ENCODE peak calls at places on chromosomes 16 and 17, in five cellular contexts. U, S, Q, Z and T are unnamed samples.

GRCh38 chr17:67377727-67378443 is 804 bp downstream of the PITPNC1 start:
- DNase-seq in U (no peak), Q (peak), Z (peak), S (no peak), T (no peak)

GRCh38 chr17:65593870-65594584 is 32.6 kb upstream of the AXIN2 start:
- DNase-seq in Z (no peak), U (no peak), S (peak), Q (no peak), T (no peak)

GRCh38 chr16:89312194-89312593 is 94.7 kb downstream of the ZNF778 start:
- DNase-seq in S (no peak), Q (peak), Z (peak), U (no peak), T (no peak)

GRCh38 chr16:82059983-82060421 is 24.9 kb downstream of the HSD17B2 start:
- DNase-seq in Z (no peak), Q (no peak), U (no peak), S (no peak), T (no peak)

GRCh38 chr16:55418586-55418985 is 60.4 kb upstream of the MMP2 start:
- DNase-seq in S (peak), Q (no peak), U (no peak), Z (no peak), T (no peak)

GRCh38 chr17:50866261-50866949 is at the start of gene TOB1:
- DNase-seq in S (peak), Z (peak), Q (peak), U (peak), T (peak)

GRCh38 chr17:21248495-21248894 is 4.7 kb downstream of the NATD1 start:
- DNase-seq in Q (no peak), Z (no peak), S (no peak), U (no peak), T (no peak)

GRCh38 chr17:58313815-58314705 is 14.5 kb downstream of the TSPOAP1 start:
- DNase-seq in Z (no peak), U (no peak), S (no peak), Q (no peak), T (no peak)

GRCh38 chr16:6926341-6926740 is 406.3 kb upstream of the RBFOX1 start:
- DNase-seq in U (no peak), S (no peak), Q (no peak), Z (no peak), T (no peak)

GRCh38 chr17:43909537-43910231 is 2.3 kb upstream of the MPP2 start:
- DNase-seq in S (no peak), Q (no peak), Z (no peak), U (no peak), T (no peak)

GRCh38 chr17:29595943-29596774 is 3.2 kb downstream of the ANKRD13B start:
- DNase-seq in S (no peak), Z (no peak), U (no peak), Q (no peak), T (no peak)

GRCh38 chr16:1001096-1001495 is 19.5 kb downstream of the SOX8 start:
- DNase-seq in S (no peak), Z (no peak), Q (no peak), U (no peak), T (no peak)

GRCh38 chr17:2850991-2851390 is 54.8 kb downstream of the RAP1GAP2 start:
- DNase-seq in Z (no peak), Q (no peak), S (no peak), U (peak), T (no peak)

GRCh38 chr16:57023541-57024249 is 34.3 kb downstream of the NLRC5 start:
- DNase-seq in U (no peak), S (no peak), Z (no peak), Q (no peak), T (no peak)

GRCh38 chr17:37802712-37803416 is 58.0 kb upstream of the HNF1B start:
- DNase-seq in S (peak), Q (no peak), U (peak), Z (no peak), T (no peak)

GRCh38 chr17:27669136-27669535 is 38.1 kb downstream of the LGALS9 start:
- DNase-seq in S (no peak), U (no peak), Z (peak), Q (no peak), T (no peak)

GRCh38 chr16:84514874-84515835 is 10.7 kb upstream of the MEAK7 start:
- DNase-seq in U (no peak), Z (peak), S (no peak), Q (no peak), T (no peak)

GRCh38 chr17:75525806-75526554 is 483 bp downstream of the LLGL2 start:
- DNase-seq in U (no peak), Z (peak), S (no peak), Q (no peak), T (no peak)

GRCh38 chr17:75524971-75525805 is at the start of gene LLGL2:
- DNase-seq in Q (peak), U (no peak), Z (peak), S (no peak), T (no peak)

GRCh38 chr17:75523647-75524046 is 1.9 kb upstream of the LLGL2 start:
- DNase-seq in Z (no peak), S (no peak), Q (no peak), U (no peak), T (no peak)

GRCh38 chr17:75521951-75522727 is 3.4 kb upstream of the LLGL2 start:
- DNase-seq in Q (no peak), S (no peak), Z (no peak), U (peak), T (no peak)

DNA sequence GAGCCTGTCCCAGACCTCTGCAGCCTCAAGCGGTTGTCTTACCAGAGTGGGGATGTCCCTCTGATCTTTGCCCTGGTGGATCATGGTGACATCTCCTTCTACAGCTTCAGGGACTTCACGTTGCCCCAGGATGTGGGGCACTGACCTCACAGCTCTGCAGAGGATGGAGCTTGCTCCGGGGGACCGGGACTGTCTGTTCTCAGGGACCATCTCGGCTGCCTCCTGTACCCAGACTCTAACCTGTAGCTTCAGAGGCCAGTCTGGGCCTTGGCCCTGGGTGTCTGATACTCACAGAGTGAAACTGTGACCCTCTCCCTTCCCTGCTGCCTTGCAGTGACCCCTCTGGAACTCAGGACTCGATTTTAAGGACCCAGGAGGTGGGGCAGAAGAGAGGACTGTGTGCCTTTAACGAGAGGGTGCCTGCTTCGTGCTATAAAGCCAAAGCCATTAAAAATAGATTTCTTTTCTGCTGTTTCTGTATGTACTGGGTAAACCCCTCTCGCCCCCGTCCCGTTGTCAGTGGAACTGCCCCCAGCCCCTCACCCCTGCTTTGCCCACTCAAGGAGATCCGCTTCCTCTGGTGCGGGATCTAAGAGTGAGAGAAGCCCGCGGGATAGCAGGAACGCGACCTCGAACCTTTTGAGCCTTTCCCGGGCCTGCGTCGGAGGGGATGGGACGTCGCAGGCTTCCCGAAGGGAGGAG is 1.1 kb upstream of the LLGL2 start:
- DNase-seq in Q (no peak), S (no peak), U (no peak), Z (no peak), T (no peak)
- H3K4me3 ChIP-seq in Q (peak), S (peak), U (no peak), Z (peak), T (no peak)

GRCh38 chr17:55175788-55176425 is 88.9 kb upstream of the HLF start:
- DNase-seq in Z (no peak), S (no peak), U (no peak), Q (no peak), T (no peak)

GRCh38 chr17:55174133-55174532 is 90.6 kb upstream of the HLF start:
- DNase-seq in Z (no peak), U (no peak), Q (no peak), S (no peak), T (no peak)

GRCh38 chr17:55168970-55169687 is 95.6 kb upstream of the HLF start:
- DNase-seq in Z (no peak), Q (no peak), U (no peak), S (no peak), T (no peak)

GRCh38 chr17:55171634-55172328 is 93.0 kb upstream of the HLF start:
- DNase-seq in U (no peak), Q (no peak), Z (no peak), S (no peak), T (no peak)

DNA sequence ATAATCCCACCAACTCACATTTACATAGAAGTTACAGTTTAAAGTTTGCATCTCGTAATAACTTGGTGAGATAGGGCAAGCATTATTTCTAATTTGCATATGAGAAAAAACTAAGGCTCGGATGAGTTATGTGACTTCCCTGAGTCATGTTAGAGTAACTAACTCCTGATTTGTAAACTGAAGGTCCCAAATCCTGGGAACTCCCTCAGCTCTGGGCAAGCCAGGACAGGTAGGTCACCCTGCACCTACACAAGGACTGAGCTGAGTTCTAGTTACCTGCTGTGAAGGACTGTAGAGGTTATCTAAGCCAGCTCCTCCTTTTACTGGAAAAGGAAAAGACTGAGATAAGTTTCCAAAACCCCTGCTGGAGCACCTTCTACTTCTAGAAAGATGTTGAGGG is 92.1 kb upstream of the HLF start:
- DNase-seq in U (no peak), Q (no peak), Z (no peak), S (no peak), T (no peak)
- TF ChIP-seq CTCF in U (no peak), Q (no peak), Z (no peak), S (no peak), T (no peak)

GRCh38 chr17:78114831-78115723 is 13.5 kb downstream of the TMC6 start:
- DNase-seq in S (no peak), Q (no peak), U (no peak), Z (no peak), T (no peak)
- H3K4me3 ChIP-seq in S (no peak), Q (no peak), U (no peak), Z (no peak), T (no peak)

DNA sequence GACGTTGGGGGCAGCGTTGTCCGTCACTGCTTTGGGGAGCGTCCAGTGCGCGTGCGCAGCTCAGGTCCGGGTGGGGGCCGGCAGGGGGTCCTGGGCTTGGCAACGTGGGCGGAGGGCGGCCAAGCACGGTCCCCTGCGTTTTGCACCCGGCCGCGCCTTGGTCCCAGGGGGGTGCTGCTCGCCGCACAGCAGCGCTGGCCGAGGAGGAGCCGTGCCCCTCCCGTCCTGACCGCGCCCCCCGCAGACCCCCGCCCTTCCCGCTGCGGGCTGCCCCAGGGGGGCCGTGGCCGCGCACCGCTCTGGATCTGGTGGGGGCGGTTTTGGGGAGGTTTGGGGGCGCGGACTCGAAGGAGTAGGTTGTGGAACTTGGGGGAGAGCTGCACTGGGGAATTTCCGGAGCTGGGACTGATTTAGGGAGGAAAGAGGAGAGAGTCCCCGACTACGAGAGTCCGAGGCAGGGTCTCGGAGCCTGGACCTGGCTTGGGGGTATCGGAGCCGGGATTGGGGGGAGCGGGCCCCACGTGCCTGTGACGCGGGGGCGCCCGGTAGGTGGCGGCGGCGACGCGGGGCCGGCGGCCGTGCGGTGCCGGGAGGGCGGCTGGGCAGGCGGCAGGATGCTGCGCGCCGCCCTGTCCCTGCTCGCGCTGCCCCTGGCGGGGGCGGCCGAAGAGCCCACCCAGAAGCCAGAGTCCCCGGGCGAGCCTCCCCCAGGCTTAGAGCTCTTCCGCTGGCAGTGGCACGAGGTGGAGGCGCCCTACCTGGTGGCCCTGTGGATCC is at the start of gene SLC9A5:
- DNase-seq in Z (peak), U (no peak), S (no peak), Q (no peak), T (no peak)
- TF ChIP-seq CTCF in Z (peak), U (no peak), S (peak), Q (peak), T (peak)

DNA sequence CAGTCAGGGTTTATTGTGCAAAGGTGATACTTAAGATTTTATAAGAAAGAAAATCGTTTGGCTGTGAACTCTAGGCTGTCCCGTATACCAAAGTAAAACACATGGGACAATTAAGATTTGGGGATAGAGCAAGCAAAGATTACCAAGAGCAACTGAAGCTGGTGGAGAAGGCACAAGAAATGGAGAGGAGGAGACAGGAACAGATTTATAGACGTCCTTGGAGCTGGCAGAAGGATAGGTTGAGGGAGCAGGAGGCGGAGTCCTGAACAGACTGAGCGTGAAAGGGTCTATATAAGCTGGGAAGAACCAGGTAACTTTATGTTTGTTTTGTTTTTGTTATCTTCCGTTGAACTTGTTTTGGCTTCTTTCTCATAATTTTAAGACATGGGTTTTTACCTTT is 3.8 kb downstream of the TNRC6C start:
- DNase-seq in S (no peak), Z (no peak), Q (no peak), U (no peak), T (no peak)
- H3K4me3 ChIP-seq in S (no peak), Z (no peak), Q (no peak), U (no peak), T (no peak)

GRCh38 chr17:1617620-1618174 is 10.9 kb downstream of the SLC43A2 start:
- DNase-seq in Z (peak), U (peak), Q (peak), S (peak), T (peak)
- TF ChIP-seq CTCF in Z (no peak), U (no peak), Q (no peak), S (peak), T (no peak)

DNA sequence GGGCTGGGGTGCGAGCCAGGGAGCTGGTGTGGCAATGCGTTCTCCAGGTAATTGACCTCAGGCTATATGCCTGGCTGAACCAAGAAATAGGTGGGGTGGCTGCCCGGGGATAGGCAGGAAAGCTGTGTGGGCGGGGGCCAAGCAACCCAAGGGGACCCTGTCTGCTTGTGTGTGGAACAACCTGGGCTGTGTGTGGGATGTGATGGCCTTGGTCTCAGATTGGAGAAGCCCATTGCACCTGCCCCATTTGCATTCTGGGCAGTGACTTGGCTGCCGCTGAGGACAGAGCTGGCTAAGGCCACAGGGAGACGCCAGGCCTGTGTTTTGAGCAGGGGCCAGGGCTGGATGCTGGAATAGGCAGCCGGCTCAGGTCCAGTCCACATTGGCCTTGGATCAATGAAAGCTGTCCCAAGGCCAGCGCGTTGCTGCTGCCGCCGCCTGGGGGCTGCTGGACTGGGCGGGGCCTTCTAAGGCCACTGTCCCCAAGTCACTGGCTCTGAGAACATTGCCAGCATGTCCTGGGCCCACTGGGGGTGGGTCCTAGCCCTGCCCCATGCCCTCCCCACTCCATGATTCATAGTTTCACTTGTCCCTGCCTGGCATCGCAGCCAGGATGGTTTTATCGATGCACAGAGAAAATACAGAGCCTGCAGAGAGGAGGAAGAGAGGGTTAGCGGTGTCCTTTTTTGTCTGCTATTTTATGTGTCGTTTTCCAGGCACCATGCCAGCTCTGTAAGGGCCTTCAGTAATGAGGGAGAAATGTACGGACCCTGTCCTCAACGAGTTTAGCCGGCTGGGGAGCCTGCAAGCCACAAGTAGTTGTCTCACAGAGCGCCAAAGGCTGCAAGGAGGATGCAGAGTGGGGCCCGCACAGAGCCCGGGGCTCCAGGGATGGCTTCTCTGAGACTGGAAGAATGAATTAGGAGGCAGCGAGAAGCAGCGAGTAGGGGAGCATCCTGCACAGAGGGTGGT is 43.9 kb downstream of the NKD1 start:
- DNase-seq in S (no peak), U (no peak), Z (no peak), Q (peak), T (no peak)
- H3K4me3 ChIP-seq in S (no peak), U (no peak), Z (no peak), Q (no peak), T (no peak)